ENCODE peak calls at places on chromosomes 7 and 10, in four cellular contexts. O, E, Z and N are unnamed samples.

GRCh38 chr7:109284943-109285342 is 715.3 kb downstream of the DNAJB9 start:
- DNase-seq in O (no peak), E (no peak), Z (no peak), N (no peak)

GRCh38 chr10:46528171-46528671 is 28.2 kb downstream of the GPRIN2 start:
- DNase-seq in O (peak), E (peak), Z (peak), N (peak)

GRCh38 chr7:34277801-34278195 is 372.5 kb downstream of the BMPER start:
- DNase-seq in O (no peak), E (no peak), Z (no peak), N (no peak)

GRCh38 chr7:67209256-67209655 is 212.6 kb downstream of the TYW1 start:
- DNase-seq in O (no peak), E (no peak), Z (no peak), N (no peak)

GRCh38 chr10:114822771-114823463 is 1.3 kb downstream of the FHIP2A start:
- DNase-seq in O (no peak), E (no peak), Z (no peak), N (no peak)

GRCh38 chr7:137989127-137989526 is 12.8 kb downstream of the CREB3L2 start:
- DNase-seq in O (no peak), E (no peak), Z (no peak), N (no peak)

GRCh38 chr10:78336402-78336791 is 302.7 kb downstream of the RPS24 start:
- DNase-seq in O (no peak), E (no peak), Z (no peak), N (no peak)

GRCh38 chr7:129777993-129778769 is 166.7 kb downstream of the NRF1 start:
- DNase-seq in O (no peak), E (no peak), Z (peak), N (no peak)

GRCh38 chr10:63157845-63158624 is 24.9 kb downstream of the NRBF2 start:
- DNase-seq in O (no peak), E (no peak), Z (peak), N (no peak)

GRCh38 chr10:107616463-107617131 is 452.1 kb upstream of the SORCS1 start:
- DNase-seq in O (no peak), E (no peak), Z (no peak), N (no peak)

GRCh38 chr7:31336202-31337035 is 4.1 kb downstream of the NEUROD6 start:
- DNase-seq in O (no peak), E (no peak), Z (peak), N (no peak)

GRCh38 chr10:75774780-75775490 is 343.5 kb downstream of the LRMDA start:
- DNase-seq in O (no peak), E (no peak), Z (no peak), N (no peak)

GRCh38 chr7:6228865-6229264 is 43.6 kb downstream of the CYTH3 start:
- DNase-seq in O (no peak), E (no peak), Z (peak), N (no peak)
- TF ChIP-seq POLR2AphosphoS5 in O (peak), E (no peak), Z (no peak), N (peak)

DNA sequence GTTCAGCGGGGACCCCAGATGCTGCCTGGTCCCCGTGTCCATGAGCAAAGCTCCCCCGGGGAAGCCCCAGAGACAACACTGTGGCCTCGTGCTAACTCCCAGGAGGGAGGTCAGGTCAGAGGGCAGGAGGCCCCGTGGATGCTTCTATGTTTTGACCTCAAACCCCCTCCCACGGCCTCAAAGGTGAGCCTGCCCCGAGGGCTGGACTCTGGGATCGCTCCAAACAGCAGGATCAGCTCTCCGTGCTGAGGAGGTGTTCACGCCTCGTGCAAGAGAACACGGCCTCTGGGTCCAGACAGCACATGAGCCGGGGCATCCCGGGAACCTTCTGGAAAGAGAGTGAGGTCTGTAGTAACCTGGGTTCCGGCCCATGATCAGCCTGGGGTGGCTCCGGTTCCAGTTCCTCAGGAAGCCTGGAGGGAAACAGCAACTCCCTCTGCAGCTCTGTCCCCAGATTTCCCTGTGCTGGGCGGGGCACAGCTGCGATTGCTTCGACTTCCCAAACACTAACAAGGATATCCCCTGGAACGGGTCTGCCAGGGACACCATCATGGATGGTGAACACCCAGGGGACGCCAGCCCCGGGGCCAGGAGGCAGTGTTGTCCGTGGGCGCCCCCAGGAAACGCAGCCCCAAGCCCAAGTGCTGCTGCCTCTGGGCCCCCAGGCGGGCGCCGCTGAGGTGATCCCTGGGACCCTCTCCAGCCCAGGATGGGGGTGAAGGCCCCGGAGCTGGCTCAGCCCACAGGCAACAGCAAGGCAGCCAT is 18.0 kb upstream of the INPP5A start:
- DNase-seq in O (peak), E (peak), Z (no peak), N (peak)
- TF ChIP-seq EP300 in O (no peak), E (no peak), Z (no peak), N (no peak)

GRCh38 chr7:101861223-101861775 is 43.9 kb downstream of the CUX1 start:
- DNase-seq in O (no peak), E (no peak), Z (no peak), N (peak)

GRCh38 chr7:101860316-101861222 is 43.1 kb downstream of the CUX1 start:
- DNase-seq in O (no peak), E (no peak), Z (no peak), N (peak)

GRCh38 chr7:101857358-101857794 is 40.0 kb downstream of the CUX1 start:
- DNase-seq in O (no peak), E (no peak), Z (peak), N (peak)

GRCh38 chr7:101858437-101859385 is 41.3 kb downstream of the CUX1 start:
- DNase-seq in O (no peak), E (no peak), Z (no peak), N (peak)

GRCh38 chr7:101859411-101860106 is 42.1 kb downstream of the CUX1 start:
- DNase-seq in O (no peak), E (no peak), Z (no peak), N (no peak)
- TF ChIP-seq POLR2AphosphoS5 in O (no peak), E (no peak), Z (no peak), N (no peak)

GRCh38 chr10:27099916-27100799 is at the start of gene ANKRD26:
- DNase-seq in O (peak), E (peak), Z (peak), N (peak)
- TF ChIP-seq EP300 in O (no peak), E (no peak), Z (no peak), N (no peak)

DNA sequence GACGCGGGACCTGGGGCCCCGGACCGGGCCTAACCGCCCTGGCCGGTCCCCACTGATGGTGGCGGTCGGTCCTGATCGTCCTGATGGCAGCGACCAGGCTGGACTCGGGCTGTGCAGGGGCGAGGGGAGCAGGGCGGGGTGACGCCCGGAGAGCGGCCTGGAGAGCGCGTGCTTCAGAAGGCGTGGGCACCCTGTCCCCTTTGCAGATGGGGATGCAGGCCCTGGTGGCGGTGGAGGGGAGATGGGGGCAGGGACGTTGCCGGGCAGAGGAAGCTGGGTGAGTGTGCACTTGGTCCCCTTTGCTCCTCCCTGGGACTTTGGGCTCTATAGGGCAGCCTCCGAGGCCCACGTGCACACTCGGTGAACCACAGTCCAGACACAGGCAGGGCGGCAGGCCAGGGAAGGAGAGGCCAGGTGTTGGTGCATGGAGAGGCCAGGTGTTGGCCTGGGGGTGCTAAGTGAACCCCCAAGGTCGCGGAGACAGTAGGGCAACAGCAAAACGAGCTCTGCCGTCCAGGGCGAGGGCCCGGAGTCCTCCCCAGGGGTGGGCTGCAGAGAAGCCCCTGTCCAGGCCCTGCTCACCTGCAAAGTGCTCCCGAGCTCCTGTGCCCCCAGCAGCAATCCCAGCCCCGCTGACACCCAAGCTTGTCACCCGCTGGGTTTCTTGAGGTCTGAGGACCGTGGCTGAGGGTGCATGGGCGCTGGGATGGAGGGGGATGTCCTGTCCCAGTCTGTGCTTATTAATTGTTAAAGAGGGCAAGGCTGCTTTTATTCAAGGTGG is 42.3 kb upstream of the FAM20C start:
- DNase-seq in O (peak), E (peak), Z (peak), N (peak)
- TF ChIP-seq POLR2AphosphoS5 in O (no peak), E (no peak), Z (no peak), N (no peak)

GRCh38 chr10:17644485-17644964 is 574 bp downstream of the STAM start:
- DNase-seq in O (no peak), E (no peak), Z (peak), N (no peak)

GRCh38 chr10:17645591-17646345 is 1.8 kb downstream of the STAM start:
- DNase-seq in O (no peak), E (no peak), Z (no peak), N (no peak)

GRCh38 chr10:17643339-17643754 is 604 bp upstream of the STAM start:
- DNase-seq in O (peak), E (peak), Z (peak), N (peak)

GRCh38 chr10:17647316-17647715 is 3.4 kb downstream of the STAM start:
- DNase-seq in O (no peak), E (no peak), Z (no peak), N (no peak)

GRCh38 chr10:17643755-17644484 is at the start of gene STAM:
- DNase-seq in O (peak), E (peak), Z (peak), N (peak)
- TF ChIP-seq EP300 in O (no peak), E (no peak), Z (no peak), N (no peak)

GRCh38 chr7:98400538-98401427 is at the start of gene BAIAP2L1:
- DNase-seq in O (peak), E (peak), Z (peak), N (peak)
- TF ChIP-seq POLR2AphosphoS5 in O (peak), E (no peak), Z (no peak), N (no peak)

GRCh38 chr10:88541116-88541626 is 41.9 kb downstream of the RNLS start:
- DNase-seq in O (no peak), E (no peak), Z (no peak), N (no peak)

GRCh38 chr10:88536437-88536836 is 46.7 kb downstream of the RNLS start:
- DNase-seq in O (no peak), E (no peak), Z (no peak), N (no peak)

GRCh38 chr10:88540355-88540754 is 42.8 kb downstream of the RNLS start:
- DNase-seq in O (no peak), E (no peak), Z (no peak), N (no peak)

GRCh38 chr10:88537337-88537736 is 45.8 kb downstream of the RNLS start:
- DNase-seq in O (no peak), E (no peak), Z (no peak), N (no peak)

GRCh38 chr10:88538038-88538437 is 45.1 kb downstream of the RNLS start:
- DNase-seq in O (no peak), E (no peak), Z (no peak), N (no peak)
- TF ChIP-seq EP300 in O (no peak), E (no peak), Z (no peak), N (no peak)

GRCh38 chr7:76314042-76314721 is 11.7 kb downstream of the HSPB1 start:
- DNase-seq in O (peak), E (peak), Z (peak), N (peak)

GRCh38 chr7:76318488-76319353 is 16.2 kb downstream of the HSPB1 start:
- DNase-seq in O (peak), E (peak), Z (peak), N (peak)

GRCh38 chr7:76316984-76317781 is 14.7 kb downstream of the HSPB1 start:
- DNase-seq in O (no peak), E (no peak), Z (no peak), N (no peak)

GRCh38 chr7:76315372-76315771 is 12.9 kb downstream of the HSPB1 start:
- DNase-seq in O (peak), E (no peak), Z (no peak), N (no peak)

GRCh38 chr7:76317782-76318487 is 15.5 kb downstream of the HSPB1 start:
- DNase-seq in O (peak), E (peak), Z (peak), N (peak)
- TF ChIP-seq POLR2AphosphoS5 in O (peak), E (no peak), Z (peak), N (peak)

DNA sequence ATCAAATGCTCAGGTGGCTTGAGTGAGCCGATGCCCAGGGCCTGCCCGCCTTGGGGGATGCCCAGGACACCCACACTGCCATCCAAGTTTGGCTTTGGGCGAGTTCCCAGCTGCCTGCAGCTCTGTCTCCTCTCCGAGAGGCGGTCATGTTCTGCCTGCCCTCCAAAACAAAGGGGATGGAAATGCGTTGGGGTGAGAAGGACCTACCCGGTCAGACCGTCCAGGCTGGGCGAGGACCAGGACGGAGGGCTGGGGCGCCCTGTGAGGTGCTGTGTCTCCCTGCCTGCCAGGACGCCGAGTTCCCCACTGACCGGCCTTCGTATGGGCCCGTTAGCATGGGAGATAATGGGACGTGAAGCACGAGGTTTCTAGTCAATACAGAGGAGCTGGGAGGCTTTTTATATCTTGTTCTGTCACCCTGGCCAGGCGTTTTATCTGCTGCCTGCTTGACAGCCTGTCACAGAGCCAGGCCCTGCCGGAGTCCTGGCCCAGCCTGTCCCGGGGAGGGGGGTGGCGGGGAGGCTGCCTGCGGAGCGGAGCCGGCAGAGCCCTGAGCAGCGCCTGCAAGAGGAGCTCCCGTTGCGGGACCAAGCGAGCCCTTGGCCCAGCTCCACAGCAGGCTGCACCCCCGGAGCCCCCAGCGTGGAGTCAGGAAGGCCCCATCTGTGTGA is 22.0 kb upstream of the ELFN1 start:
- DNase-seq in O (no peak), E (no peak), Z (peak), N (no peak)
- TF ChIP-seq EP300 in O (no peak), E (no peak), Z (no peak), N (no peak)